ENCODE peak calls at places on chromosomes 13 and 19, in four cellular contexts. Q is Peyer's patch; B is pulmonary artery endothelial cell; W is activated CD4-positive, alpha-beta T cell treated with anti-CD3 and anti-CD28 coated beads for 36 hours. U is an unnamed sample.

GRCh38 chr13:30607908-30608307 is 9.8 kb upstream of the USPL1 start:
- DNase-seq in Q (peak; percentile 84), B (no peak), W (peak; percentile 72), U (peak; percentile 54)

GRCh38 chr19:1085676-1086442 is 9.3 kb downstream of the POLR2E start:
- DNase-seq in Q (no peak), B (no peak), W (no peak), U (no peak)

GRCh38 chr13:91647361-91647970 is 249.0 kb downstream of the GPC5 start:
- DNase-seq in Q (no peak), B (no peak), W (peak; percentile 15), U (peak; percentile 50)

GRCh38 chr19:54523403-54523802 is 20.8 kb downstream of the LAIR2 start:
- DNase-seq in Q (no peak), B (peak; percentile 73), W (peak; percentile 84), U (no peak)

GRCh38 chr13:44219808-44220544 is 153.6 kb upstream of the SERP2 start:
- DNase-seq in Q (no peak), B (peak; percentile 19), W (no peak), U (no peak)

GRCh38 chr13:42497798-42498197 is 76.2 kb upstream of the TNFSF11 start:
- DNase-seq in Q (no peak), B (peak; percentile 59), W (peak; percentile 56), U (peak; percentile 48)

GRCh38 chr13:100808330-100808729 is 133.7 kb upstream of the TMTC4 start:
- DNase-seq in Q (no peak), B (no peak), W (no peak), U (no peak)

GRCh38 chr19:13621413-13621812 is 115.1 kb upstream of the CACNA1A start:
- DNase-seq in Q (no peak), B (no peak), W (peak; percentile 76), U (peak; percentile 79)

GRCh38 chr13:46332772-46333171 is 54.3 kb downstream of the RUBCNL start:
- DNase-seq in Q (no peak), B (no peak), W (no peak), U (no peak)

GRCh38 chr13:93476175-93476574 is 249.6 kb downstream of the GPC6 start:
- DNase-seq in Q (no peak), B (no peak), W (no peak), U (no peak)

GRCh38 chr19:45681391-45682015 is 10.2 kb downstream of the SNRPD2 start:
- DNase-seq in Q (peak; percentile 81), B (peak; percentile 47), W (peak; percentile 92), U (peak; percentile 93)

GRCh38 chr13:36356058-36356457 is 9.9 kb upstream of the SPART start:
- DNase-seq in Q (no peak), B (no peak), W (no peak), U (no peak)

GRCh38 chr13:59771272-59771671 is 392.5 kb downstream of the DIAPH3 start:
- DNase-seq in Q (no peak), B (no peak), W (no peak), U (peak; percentile 44)

GRCh38 chr13:31050486-31051400 is 111.0 kb downstream of the HSPH1 start:
- DNase-seq in Q (no peak), B (no peak), W (no peak), U (no peak)

GRCh38 chr13:77298403-77298802 is 28.5 kb downstream of the MYCBP2 start:
- DNase-seq in Q (no peak), B (no peak), W (no peak), U (peak; percentile 69)

GRCh38 chr19:4811328-4812131 is 20.0 kb downstream of the TICAM1 start:
- DNase-seq in Q (peak; percentile 87), B (no peak), W (peak; percentile 95), U (peak; percentile 92)

GRCh38 chr13:107025991-107026390 is 458.1 kb upstream of the ARGLU1 start:
- DNase-seq in Q (no peak), B (no peak), W (no peak), U (no peak)

GRCh38 chr19:3543150-3544053 is 4.4 kb downstream of the TEKTIP1 start:
- DNase-seq in Q (no peak), B (no peak), W (no peak), U (no peak)

GRCh38 chr13:100534147-100534818 is 54.3 kb downstream of the GGACT start:
- DNase-seq in Q (no peak), B (no peak), W (no peak), U (no peak)

GRCh38 chr13:43516401-43516826 is 270.4 kb downstream of the ENOX1 start:
- DNase-seq in Q (no peak), B (no peak), W (no peak), U (no peak)

GRCh38 chr13:110314516-110315245 is 7.6 kb downstream of the COL4A2 start:
- DNase-seq in Q (no peak), B (no peak), W (no peak), U (no peak)

GRCh38 chr13:35489050-35489449 is 12.6 kb upstream of the MAB21L1 start:
- DNase-seq in Q (no peak), B (no peak), W (no peak), U (no peak)

GRCh38 chr19:6048808-6049405 is 61.4 kb downstream of the RFX2 start:
- DNase-seq in Q (peak; percentile 66), B (no peak), W (peak; percentile 87), U (peak; percentile 89)

GRCh38 chr13:43127827-43128226 is 104.4 kb downstream of the DNAJC15 start:
- DNase-seq in Q (no peak), B (no peak), W (no peak), U (peak; percentile 96)

GRCh38 chr19:21474671-21475181 is 30.7 kb upstream of the ZNF429 start:
- DNase-seq in Q (peak; percentile 56), B (no peak), W (peak; percentile 93), U (peak; percentile 55)

GRCh38 chr13:30026909-30027308 is 176.5 kb upstream of the UBL3 start:
- DNase-seq in Q (no peak), B (no peak), W (no peak), U (no peak)

GRCh38 chr19:33819875-33820781 is 23.5 kb downstream of the KCTD15 start:
- DNase-seq in Q (peak; percentile 69), B (no peak), W (peak; percentile 84), U (no peak)

GRCh38 chr13:48431431-48431830 is 18.5 kb upstream of the LPAR6 start:
- DNase-seq in Q (no peak), B (no peak), W (no peak), U (no peak)

GRCh38 chr13:31160857-31161582 is 684 bp downstream of the HSPH1 start:
- DNase-seq in Q (peak; percentile 56), B (no peak), W (peak; percentile 84), U (peak; percentile 86)

U was measured in Karpas-422.